ENCODE peak calls at places on chromosomes 12 and 14, in four cellular contexts. J is uterus, Q is breast epithelium, N is HCT116. W is an unnamed sample.

GRCh38 chr12:113007166-113007565 is 28.8 kb downstream of the OAS2 start:
- DNase-seq in Q (no peak), N (peak; percentile 4), J (no peak), W (no peak)

GRCh38 chr14:33404054-33404453 is 465.4 kb downstream of the NPAS3 start:
- DNase-seq in Q (no peak), J (no peak), N (no peak), W (no peak)

GRCh38 chr14:103748539-103748867 is 32.9 kb downstream of the ZFYVE21 start:
- DNase-seq in Q (no peak), N (no peak), J (no peak), W (no peak)

GRCh38 chr12:127383281-127383680 is 883.7 kb upstream of the TMEM132C start:
- DNase-seq in Q (no peak), J (no peak), N (no peak), W (no peak)

GRCh38 chr12:46402451-46402850 is 29.9 kb upstream of the SLC38A2 start:
- DNase-seq in Q (no peak), J (peak; percentile 75), N (no peak), W (no peak)

GRCh38 chr14:84520711-84521338 is 1009.1 kb upstream of the FLRT2 start:
- DNase-seq in Q (no peak), J (no peak), N (no peak), W (no peak)

GRCh38 chr14:44745371-44745770 is 216.4 kb downstream of the KLHL28 start:
- DNase-seq in N (no peak), Q (no peak), J (no peak), W (no peak)

GRCh38 chr12:120126635-120127005 is 10.1 kb upstream of the RAB35 start:
- DNase-seq in J (no peak), N (no peak), Q (no peak), W (no peak)

GRCh38 chr14:85263916-85264315 is 266.0 kb upstream of the FLRT2 start:
- DNase-seq in J (no peak), N (no peak), Q (no peak), W (no peak)

GRCh38 chr14:74988131-74988530 is 14.6 kb upstream of the EIF2B2 start:
- DNase-seq in J (no peak), Q (peak; percentile 48), N (peak; percentile 45), W (no peak)

GRCh38 chr12:90084018-90084417 is 375.4 kb upstream of the ATP2B1 start:
- DNase-seq in Q (no peak), N (no peak), J (no peak), W (no peak)

GRCh38 chr14:57575482-57575881 is 81.8 kb upstream of the CCDC198 start:
- DNase-seq in J (no peak), N (no peak), Q (no peak), W (no peak)

GRCh38 chr12:75271576-75271975 is 58.5 kb downstream of the CAPS2 start:
- DNase-seq in J (no peak), Q (no peak), N (no peak), W (no peak)

GRCh38 chr12:89529738-89530137 is 3.9 kb upstream of the POC1B start:
- DNase-seq in J (no peak), Q (no peak), N (no peak), W (no peak)

GRCh38 chr12:95553202-95553943 is 2.1 kb upstream of the USP44 start:
- DNase-seq in Q (no peak), N (no peak), J (no peak), W (no peak)

GRCh38 chr12:89333564-89334252 is 18.6 kb downstream of the DUSP6 start:
- DNase-seq in Q (no peak), J (no peak), N (no peak), W (no peak)

GRCh38 chr12:12946686-12947355 is 5.1 kb downstream of the GPRC5D start:
- DNase-seq in J (no peak), N (no peak), Q (no peak), W (no peak)

GRCh38 chr12:121809712-121810116 is 5.9 kb downstream of the SETD1B start:
- DNase-seq in Q (no peak), N (no peak), J (no peak), W (no peak)

GRCh38 chr12:127295630-127296029 is 971.3 kb upstream of the TMEM132C start:
- DNase-seq in Q (no peak), N (no peak), J (no peak), W (no peak)

GRCh38 chr12:95225645-95226212 is 8.1 kb downstream of the VEZT start:
- DNase-seq in N (no peak), Q (no peak), J (no peak), W (no peak)

GRCh38 chr14:92185559-92185958 is 63.8 kb downstream of the CPSF2 start:
- DNase-seq in N (no peak), J (no peak), Q (no peak), W (no peak)

GRCh38 chr12:88036368-88036965 is 7.3 kb upstream of the C12orf50 start:
- DNase-seq in Q (no peak), J (no peak), N (no peak), W (no peak)

GRCh38 chr14:101112351-101113107 is 209.0 kb upstream of the RTL1 start:
- DNase-seq in J (no peak), Q (no peak), N (no peak), W (peak; percentile 65)

GRCh38 chr12:88393017-88393767 is 187.1 kb downstream of the KITLG start:
- DNase-seq in Q (no peak), J (no peak), N (peak; percentile 27), W (no peak)

GRCh38 chr12:110704750-110705149 is 15.8 kb upstream of the HVCN1 start:
- DNase-seq in Q (no peak), J (no peak), N (peak; percentile 60), W (no peak)

GRCh38 chr12:79534029-79534867 is 156.5 kb downstream of the PAWR start:
- DNase-seq in N (no peak), J (no peak), Q (no peak), W (no peak)

GRCh38 chr14:59398841-59399240 is 66.3 kb downstream of the GPR135 start:
- DNase-seq in N (no peak), J (no peak), Q (no peak), W (no peak)

DNA sequence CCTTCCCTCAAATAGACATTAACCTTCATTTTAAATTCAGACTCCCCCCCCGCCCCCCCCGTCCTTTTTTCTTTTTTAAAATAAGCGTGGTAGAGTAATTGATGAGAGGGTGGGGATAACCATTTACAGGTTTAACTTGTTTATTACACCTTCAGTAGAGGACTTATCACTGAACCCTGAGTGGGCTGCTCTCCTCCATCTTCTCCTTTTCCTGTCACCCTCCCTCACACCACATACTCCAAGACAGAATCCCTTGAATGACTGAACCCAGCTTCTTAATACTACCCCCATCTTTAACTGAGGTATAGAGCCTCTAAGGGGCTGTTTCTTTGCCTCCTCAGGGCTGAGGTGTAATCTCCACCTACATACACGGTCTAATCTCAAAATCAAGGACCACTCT is 3.7 kb upstream of the IKZF4 start:
- DNase-seq in N (no peak), J (no peak), Q (no peak), W (no peak)
- TF ChIP-seq POLR2A in N (no peak), J (no peak), Q (no peak), W (no peak)

GRCh38 chr12:26830358-26830757 is 2.6 kb downstream of the ITPR2 start:
- DNase-seq in N (no peak), Q (no peak), J (no peak), W (no peak)

GRCh38 chr12:26832817-26833691 is at the start of gene ITPR2:
- DNase-seq in N (peak; percentile 74), Q (peak; percentile 93), J (peak; percentile 94), W (peak; percentile 93)

GRCh38 chr12:26833692-26834168 is 736 bp upstream of the ITPR2 start:
- DNase-seq in N (no peak), J (peak; percentile 29), Q (peak; percentile 22), W (no peak)

GRCh38 chr12:26830783-26831601 is 2.0 kb downstream of the ITPR2 start:
- DNase-seq in N (no peak), J (no peak), Q (no peak), W (no peak)

DNA sequence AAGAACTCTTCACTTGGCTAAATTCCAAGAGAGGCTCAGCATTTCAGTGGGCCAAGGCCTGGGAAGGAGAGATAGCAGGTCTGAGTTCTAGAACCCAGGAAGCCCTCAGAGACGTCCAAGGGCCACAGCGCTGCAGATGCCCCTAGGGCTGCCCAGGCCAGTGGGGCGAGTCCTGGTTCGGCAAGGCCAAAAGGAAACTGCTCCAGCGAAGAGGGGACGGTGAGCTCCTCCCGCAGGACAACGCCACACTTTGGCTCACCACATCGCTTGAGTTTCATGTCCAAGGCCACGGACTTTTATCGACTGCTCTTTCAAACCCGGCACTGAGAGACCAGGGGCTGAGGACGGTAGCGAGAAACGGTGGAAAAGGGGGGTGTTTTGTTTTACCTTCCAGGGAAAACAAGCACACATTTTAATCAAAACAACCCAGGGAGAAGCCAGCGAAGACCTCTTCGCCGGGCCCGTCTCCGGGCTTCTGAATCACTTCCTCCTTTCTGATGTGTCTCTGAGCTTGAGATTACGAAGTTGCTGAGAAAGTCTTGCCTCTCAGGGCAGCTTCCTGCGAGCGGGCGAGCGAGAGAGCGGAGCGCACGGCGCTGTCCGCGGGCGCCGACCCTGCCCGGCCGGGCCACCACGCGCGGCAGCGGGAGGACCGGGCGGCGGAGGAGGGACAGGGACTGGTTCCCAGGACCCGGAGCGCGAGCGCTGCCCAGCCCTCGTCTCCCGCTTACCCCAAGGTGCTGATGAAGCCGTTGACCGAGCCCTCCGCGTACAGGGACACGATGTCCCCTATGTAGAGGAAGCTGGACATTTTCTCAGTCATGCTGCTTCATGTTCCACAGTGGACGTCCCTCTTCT is 806 bp downstream of the ITPR2 start:
- DNase-seq in N (peak; percentile 19), J (peak; percentile 60), Q (peak; percentile 48), W (no peak)
- TF ChIP-seq POLR2A in N (no peak), J (no peak), Q (no peak), W (no peak)

DNA sequence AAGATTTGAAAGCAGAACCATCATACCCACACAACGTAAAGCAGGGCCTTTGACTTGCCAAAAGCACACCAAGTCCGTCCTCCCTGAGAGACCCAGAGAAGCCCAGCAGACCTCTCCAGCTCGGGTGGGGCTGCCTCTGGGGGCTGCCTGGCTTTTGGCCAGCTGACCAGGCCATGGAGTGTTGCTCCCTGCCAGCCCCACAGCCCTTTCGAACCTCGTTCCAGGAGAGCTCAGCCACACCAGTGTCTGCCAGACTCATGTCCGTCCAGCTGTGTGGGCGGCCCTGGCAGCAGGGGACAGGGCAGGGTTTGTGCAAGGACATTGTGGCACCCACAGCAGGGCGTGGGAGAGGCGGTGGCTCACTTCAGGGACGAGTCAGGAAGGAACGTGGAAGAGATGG is 22.6 kb upstream of the IRF2BPL start:
- DNase-seq in Q (peak; percentile 90), N (no peak), J (no peak), W (no peak)
- TF ChIP-seq POLR2A in Q (no peak), N (no peak), J (no peak), W (no peak)

DNA sequence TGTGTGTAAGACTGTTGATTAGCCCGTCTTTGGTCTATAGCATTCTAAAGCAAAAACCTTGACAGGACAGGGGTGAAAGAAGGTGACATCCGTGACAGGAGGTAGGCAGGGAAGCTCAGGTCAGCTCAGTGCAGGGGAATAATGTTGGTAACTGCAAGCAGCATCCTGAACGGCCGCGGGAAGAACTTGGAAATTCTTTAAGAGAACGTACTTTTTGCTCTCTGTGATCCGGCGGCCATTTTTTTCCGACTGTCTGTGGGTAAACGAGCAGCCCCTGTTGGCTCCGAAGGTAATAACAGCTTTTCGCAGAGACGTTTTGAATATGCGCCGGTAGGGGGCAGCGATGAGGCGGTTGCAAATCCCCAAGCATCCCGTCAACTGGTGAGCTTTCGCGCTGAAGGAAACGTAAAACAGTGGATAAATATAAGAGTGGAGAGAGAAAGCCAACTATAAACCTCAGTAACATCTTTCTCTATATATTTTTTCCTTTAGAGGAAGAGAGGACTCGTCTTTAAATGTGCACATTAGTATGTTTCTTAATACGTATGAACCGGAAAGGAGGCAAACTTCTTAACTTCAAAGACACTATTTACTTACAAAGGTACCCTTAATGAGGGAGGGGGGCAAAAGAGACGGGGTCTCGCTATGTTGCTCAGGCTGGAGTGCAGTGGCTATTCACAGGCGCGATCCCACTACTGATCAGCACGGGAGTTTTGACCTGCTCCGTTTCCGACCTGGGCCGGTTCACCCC is 9.5 kb upstream of the NEMF start:
- DNase-seq in N (peak; percentile 82), J (peak; percentile 87), Q (peak; percentile 89), W (no peak)
- TF ChIP-seq POLR2A in N (no peak), J (no peak), Q (no peak), W (no peak)